ENCODE peak calls at places on chromosomes 1 and 21, in eight cellular contexts. M is HTR-8/SVneo; A is anterior cingulate cortex; L is astrocyte of the spinal cord; V is RWPE1; Q is T47D; Y is CD4-positive, alpha-beta memory T cell; R is ascending aorta. Z is an unnamed sample.

GRCh38 chr1:239914827-239915231 is 176.9 kb upstream of the FMN2 start:
- DNase-seq in A (no peak), M (peak), Y (no peak), R (no peak), V (peak), L (peak), Q (peak), Z (no peak)

GRCh38 chr1:30407030-30407861 is 316.1 kb downstream of the MATN1 start:
- DNase-seq in M (no peak), A (no peak), R (peak), L (no peak), Q (no peak), V (no peak), Y (no peak), Z (no peak)

GRCh38 chr1:1291611-1292441 is 11.6 kb downstream of the SCNN1D start:
- DNase-seq in L (peak), V (peak), Y (peak), M (no peak), A (no peak), R (no peak), Q (peak), Z (no peak)

GRCh38 chr1:234628099-234628498 is 18.1 kb upstream of the IRF2BP2 start:
- DNase-seq in V (peak), A (no peak), L (peak), Q (peak), Y (no peak), R (no peak), M (no peak), Z (no peak)

GRCh38 chr1:201016211-201016651 is 7.3 kb downstream of the KIF21B start:
- DNase-seq in V (no peak), M (peak), Q (no peak), L (peak), A (no peak), Y (no peak), R (no peak), Z (no peak)

GRCh38 chr1:199029401-199029800 is 390.6 kb downstream of the PTPRC start:
- DNase-seq in V (no peak), Q (no peak), L (peak), Y (no peak), A (no peak), R (no peak), M (no peak), Z (no peak)

GRCh38 chr1:110114784-110115183 is 2.5 kb downstream of the UBL4B start:
- DNase-seq in M (no peak), A (no peak), V (no peak), R (no peak), Y (no peak), L (no peak), Q (no peak), Z (no peak)

GRCh38 chr1:246748867-246749266 is 24.7 kb downstream of the SCCPDH start:
- DNase-seq in Q (no peak), L (no peak), R (no peak), Y (no peak), A (no peak), V (no peak), M (peak), Z (no peak)

GRCh38 chr1:110551278-110551809 is 32.4 kb upstream of the KCNA10 start:
- DNase-seq in Y (no peak), M (no peak), L (no peak), V (no peak), A (no peak), Q (no peak), R (no peak), Z (no peak)

GRCh38 chr21:32516729-32517649 is 68.3 kb downstream of the TCP10L start:
- DNase-seq in M (peak), A (no peak), Q (peak), L (peak), Y (no peak), R (peak), V (peak), Z (no peak)

GRCh38 chr1:58649555-58649954 is 50.3 kb downstream of the MYSM1 start:
- DNase-seq in M (no peak), A (no peak), L (no peak), V (no peak), R (no peak), Y (no peak), Q (peak), Z (no peak)

Z was measured in cerebellar nuclear complex.